ENCODE peak calls at places on chromosomes 16 and 17, in eight cellular contexts. One of them, this sample, is unnamed.

GRCh38 chr16:51313204-51313603 is 162.1 kb upstream of the SALL1 start:
- DNase-seq in stomach: no peak
- DNase-seq in body of pancreas: no peak
- DNase-seq in transverse colon: no peak
- DNase-seq in heart left ventricle: no peak
- DNase-seq in IMR-90: no peak
- DNase-seq in uterus: no peak
- DNase-seq in adrenal gland: no peak
- DNase-seq in this sample: no peak

GRCh38 chr16:53369921-53370320 is 64.3 kb upstream of the RBL2 start:
- DNase-seq in heart left ventricle: no peak
- DNase-seq in stomach: no peak
- DNase-seq in uterus: no peak
- DNase-seq in body of pancreas: no peak
- DNase-seq in adrenal gland: no peak
- DNase-seq in transverse colon: no peak
- DNase-seq in IMR-90: peak; percentile 22
- DNase-seq in this sample: no peak

GRCh38 chr17:43006639-43007551 is at the start of gene IFI35:
- DNase-seq in stomach: peak; percentile 90
- DNase-seq in uterus: peak; percentile 87
- DNase-seq in body of pancreas: peak; percentile 89
- DNase-seq in transverse colon: peak; percentile 93
- DNase-seq in IMR-90: peak; percentile 82
- DNase-seq in adrenal gland: peak; percentile 92
- DNase-seq in heart left ventricle: peak; percentile 89
- DNase-seq in this sample: peak; percentile 95

GRCh38 chr17:65278050-65278819 is 141.1 kb downstream of the RGS9 start:
- DNase-seq in heart left ventricle: peak; percentile 17
- DNase-seq in adrenal gland: peak; percentile 50
- DNase-seq in uterus: peak; percentile 24
- DNase-seq in body of pancreas: peak; percentile 58
- DNase-seq in stomach: peak; percentile 63
- DNase-seq in transverse colon: peak; percentile 72
- DNase-seq in IMR-90: peak; percentile 62
- DNase-seq in this sample: no peak

GRCh38 chr16:81896902-81897301 is 114.4 kb downstream of the SDR42E1 start:
- DNase-seq in heart left ventricle: no peak
- DNase-seq in IMR-90: no peak
- DNase-seq in adrenal gland: no peak
- DNase-seq in stomach: no peak
- DNase-seq in uterus: no peak
- DNase-seq in body of pancreas: no peak
- DNase-seq in transverse colon: no peak
- DNase-seq in this sample: no peak

GRCh38 chr17:82219083-82219482 is 6.4 kb upstream of the CCDC57 start:
- DNase-seq in stomach: no peak
- DNase-seq in transverse colon: no peak
- DNase-seq in uterus: no peak
- DNase-seq in heart left ventricle: no peak
- DNase-seq in adrenal gland: no peak
- DNase-seq in IMR-90: no peak
- DNase-seq in body of pancreas: no peak
- DNase-seq in this sample: peak; percentile 80

GRCh38 chr16:10831899-10832886 is 13.6 kb upstream of the TVP23A start:
- DNase-seq in heart left ventricle: no peak
- DNase-seq in IMR-90: no peak
- DNase-seq in adrenal gland: no peak
- DNase-seq in body of pancreas: no peak
- DNase-seq in transverse colon: no peak
- DNase-seq in uterus: no peak
- DNase-seq in stomach: no peak
- DNase-seq in this sample: peak; percentile 19

GRCh38 chr16:81627024-81627423 is 152.1 kb upstream of the PLCG2 start:
- DNase-seq in IMR-90: peak; percentile 68
- DNase-seq in heart left ventricle: no peak
- DNase-seq in uterus: no peak
- DNase-seq in adrenal gland: no peak
- DNase-seq in stomach: no peak
- DNase-seq in body of pancreas: no peak
- DNase-seq in transverse colon: no peak
- DNase-seq in this sample: no peak

GRCh38 chr16:2026461-2027023 is at the start of gene NHERF2:
- DNase-seq in body of pancreas: peak; percentile 69
- DNase-seq in adrenal gland: no peak
- DNase-seq in transverse colon: peak; percentile 57
- DNase-seq in heart left ventricle: no peak
- DNase-seq in uterus: peak; percentile 48
- DNase-seq in stomach: peak; percentile 60
- DNase-seq in IMR-90: no peak
- DNase-seq in this sample: peak; percentile 77

GRCh38 chr17:56994009-56994792 is 16.3 kb downstream of the SCPEP1 start:
- DNase-seq in uterus: no peak
- DNase-seq in heart left ventricle: no peak
- DNase-seq in adrenal gland: no peak
- DNase-seq in transverse colon: no peak
- DNase-seq in stomach: no peak
- DNase-seq in IMR-90: peak; percentile 26
- DNase-seq in body of pancreas: no peak
- DNase-seq in this sample: no peak

GRCh38 chr16:78134944-78135619 is 35.6 kb downstream of the WWOX start:
- DNase-seq in IMR-90: no peak
- DNase-seq in heart left ventricle: no peak
- DNase-seq in body of pancreas: no peak
- DNase-seq in transverse colon: no peak
- DNase-seq in uterus: no peak
- DNase-seq in stomach: no peak
- DNase-seq in adrenal gland: no peak
- DNase-seq in this sample: no peak

GRCh38 chr16:18832613-18833012 is 31.3 kb upstream of the ARL6IP1 start:
- DNase-seq in stomach: no peak
- DNase-seq in IMR-90: no peak
- DNase-seq in uterus: no peak
- DNase-seq in adrenal gland: no peak
- DNase-seq in heart left ventricle: no peak
- DNase-seq in transverse colon: no peak
- DNase-seq in body of pancreas: no peak
- DNase-seq in this sample: no peak

GRCh38 chr17:74134991-74135390 is 68.5 kb upstream of the RPL38 start:
- DNase-seq in adrenal gland: no peak
- DNase-seq in heart left ventricle: no peak
- DNase-seq in body of pancreas: no peak
- DNase-seq in IMR-90: no peak
- DNase-seq in transverse colon: no peak
- DNase-seq in uterus: no peak
- DNase-seq in stomach: no peak
- DNase-seq in this sample: no peak

GRCh38 chr16:72983728-72984350 is 64.1 kb downstream of the ZFHX3 start:
- DNase-seq in transverse colon: no peak
- DNase-seq in heart left ventricle: no peak
- DNase-seq in uterus: no peak
- DNase-seq in IMR-90: no peak
- DNase-seq in body of pancreas: no peak
- DNase-seq in stomach: peak; percentile 54
- DNase-seq in adrenal gland: no peak
- DNase-seq in this sample: no peak

GRCh38 chr17:1012823-1013728 is 16.1 kb downstream of the TIMM22 start:
- DNase-seq in heart left ventricle: no peak
- DNase-seq in adrenal gland: no peak
- DNase-seq in uterus: no peak
- DNase-seq in body of pancreas: no peak
- DNase-seq in transverse colon: no peak
- DNase-seq in stomach: no peak
- DNase-seq in IMR-90: no peak
- DNase-seq in this sample: peak; percentile 58

GRCh38 chr16:60641067-60641466 is 1395.2 kb downstream of the CDH8 start:
- DNase-seq in uterus: no peak
- DNase-seq in transverse colon: no peak
- DNase-seq in stomach: no peak
- DNase-seq in adrenal gland: no peak
- DNase-seq in IMR-90: no peak
- DNase-seq in body of pancreas: no peak
- DNase-seq in heart left ventricle: no peak
- DNase-seq in this sample: no peak
- H3K4me3 ChIP-seq in uterus: no peak overlapping the region
- H3K4me3 ChIP-seq in transverse colon: no peak overlapping the region
- H3K4me3 ChIP-seq in stomach: no peak overlapping the region
- H3K4me3 ChIP-seq in adrenal gland: no peak overlapping the region
- H3K4me3 ChIP-seq in IMR-90: no peak overlapping the region
- H3K4me3 ChIP-seq in body of pancreas: no peak overlapping the region
- H3K4me3 ChIP-seq in heart left ventricle: no peak overlapping the region
- H3K4me3 ChIP-seq in this sample: no peak overlapping the region

GRCh38 chr17:8822401-8823035 is 23.4 kb upstream of the MFSD6L start:
- DNase-seq in stomach: no peak
- DNase-seq in uterus: no peak
- DNase-seq in body of pancreas: no peak
- DNase-seq in heart left ventricle: no peak
- DNase-seq in transverse colon: no peak
- DNase-seq in IMR-90: no peak
- DNase-seq in adrenal gland: no peak
- DNase-seq in this sample: no peak

GRCh38 chr17:8820311-8821010 is 21.3 kb upstream of the MFSD6L start:
- DNase-seq in IMR-90: no peak
- DNase-seq in stomach: no peak
- DNase-seq in heart left ventricle: no peak
- DNase-seq in adrenal gland: no peak
- DNase-seq in transverse colon: no peak
- DNase-seq in body of pancreas: no peak
- DNase-seq in uterus: no peak
- DNase-seq in this sample: no peak

GRCh38 chr17:8818047-8818446 is 18.9 kb upstream of the MFSD6L start:
- DNase-seq in stomach: no peak
- DNase-seq in heart left ventricle: no peak
- DNase-seq in body of pancreas: no peak
- DNase-seq in IMR-90: no peak
- DNase-seq in uterus: no peak
- DNase-seq in adrenal gland: no peak
- DNase-seq in transverse colon: no peak
- DNase-seq in this sample: no peak

GRCh38 chr17:8821446-8822105 is 22.4 kb upstream of the MFSD6L start:
- DNase-seq in body of pancreas: no peak
- DNase-seq in adrenal gland: no peak
- DNase-seq in heart left ventricle: no peak
- DNase-seq in uterus: no peak
- DNase-seq in transverse colon: no peak
- DNase-seq in stomach: no peak
- DNase-seq in IMR-90: no peak
- DNase-seq in this sample: no peak

DNA sequence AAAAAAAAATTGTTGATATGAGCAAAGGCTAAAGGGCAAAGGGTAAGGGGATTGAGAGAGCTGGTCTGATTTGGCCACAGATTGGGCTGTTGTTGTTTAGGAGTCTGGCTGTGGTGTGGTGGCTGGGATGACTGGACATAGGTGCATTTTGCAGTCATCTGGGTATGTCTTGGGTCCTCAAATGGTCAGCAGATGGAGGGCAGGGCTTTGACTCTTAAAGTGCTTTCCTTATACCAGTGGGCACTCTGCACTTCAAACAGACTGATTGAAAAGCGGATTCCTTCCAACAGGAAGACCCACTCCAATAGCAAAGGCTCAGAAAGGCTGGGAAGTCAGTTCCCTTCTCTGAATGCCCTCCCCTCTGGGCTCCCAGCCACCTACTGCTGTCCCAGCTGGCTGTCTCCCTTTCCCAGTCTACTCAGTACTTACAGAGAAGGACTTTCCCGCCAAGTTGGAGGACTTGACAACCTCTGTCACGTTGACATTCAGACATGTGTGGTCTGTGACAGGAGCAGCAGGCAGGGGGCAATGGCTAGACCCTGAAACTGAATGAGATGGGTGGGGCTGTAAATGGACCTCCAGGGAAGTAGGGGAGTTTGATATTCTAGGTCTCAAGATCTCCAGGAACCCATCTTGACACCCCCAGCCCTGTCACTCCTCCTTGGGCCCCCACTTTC is 19.6 kb upstream of the MFSD6L start:
- DNase-seq in IMR-90: no peak
- DNase-seq in transverse colon: no peak
- DNase-seq in body of pancreas: no peak
- DNase-seq in uterus: no peak
- DNase-seq in adrenal gland: no peak
- DNase-seq in stomach: no peak
- DNase-seq in heart left ventricle: no peak
- DNase-seq in this sample: no peak
- TF ChIP-seq POLR2A in IMR-90: no peak
- TF ChIP-seq POLR2A in transverse colon: no peak
- TF ChIP-seq POLR2A in body of pancreas: no peak
- TF ChIP-seq POLR2A in uterus: no peak
- TF ChIP-seq POLR2A in adrenal gland: no peak
- TF ChIP-seq POLR2A in stomach: no peak
- TF ChIP-seq POLR2A in heart left ventricle: no peak
- TF ChIP-seq POLR2A in this sample: no peak

GRCh38 chr17:49388290-49388640 is 26.2 kb upstream of the ZNF652 start:
- DNase-seq in transverse colon: peak; percentile 23
- DNase-seq in IMR-90: no peak
- DNase-seq in body of pancreas: no peak
- DNase-seq in adrenal gland: no peak
- DNase-seq in stomach: no peak
- DNase-seq in heart left ventricle: no peak
- DNase-seq in uterus: no peak
- DNase-seq in this sample: no peak
- H3K4me3 ChIP-seq in transverse colon: no peak overlapping the region
- H3K4me3 ChIP-seq in IMR-90: no peak overlapping the region
- H3K4me3 ChIP-seq in body of pancreas: no peak overlapping the region
- H3K4me3 ChIP-seq in adrenal gland: no peak overlapping the region
- H3K4me3 ChIP-seq in stomach: no peak overlapping the region
- H3K4me3 ChIP-seq in heart left ventricle: peak overlapping the region; percentile 8
- H3K4me3 ChIP-seq in uterus: no peak overlapping the region
- H3K4me3 ChIP-seq in this sample: no peak overlapping the region

DNA sequence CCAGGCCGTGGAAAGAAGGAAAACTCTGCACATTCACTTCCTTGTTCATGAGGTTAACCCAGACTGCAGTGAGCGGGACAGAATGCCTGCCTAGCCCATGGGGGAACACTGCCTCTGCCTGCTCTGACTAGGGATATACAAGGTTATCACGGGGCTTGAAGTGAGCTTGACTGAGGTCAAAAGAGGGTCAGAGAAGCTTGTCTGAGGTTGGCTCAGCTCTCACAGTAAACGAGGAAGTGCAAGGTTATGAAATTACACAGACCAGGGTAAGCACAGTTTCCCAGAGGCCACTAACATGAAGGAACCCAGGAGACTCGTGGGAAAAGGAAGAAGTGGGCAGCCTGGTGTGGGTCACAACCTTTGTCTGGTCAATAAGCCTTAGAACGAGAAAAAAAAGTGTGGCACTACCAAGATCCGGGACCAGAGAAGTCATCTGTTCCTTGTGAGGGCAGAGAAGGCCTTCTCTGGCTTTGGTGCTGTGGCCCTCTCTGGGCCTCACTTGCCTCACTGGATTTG is 28.8 kb downstream of the HIC1 start:
- DNase-seq in transverse colon: peak; percentile 44
- DNase-seq in stomach: no peak
- DNase-seq in uterus: no peak
- DNase-seq in heart left ventricle: no peak
- DNase-seq in body of pancreas: no peak
- DNase-seq in IMR-90: no peak
- DNase-seq in adrenal gland: peak; percentile 63
- DNase-seq in this sample: no peak
- TF ChIP-seq POLR2A in transverse colon: no peak
- TF ChIP-seq POLR2A in stomach: no peak
- TF ChIP-seq POLR2A in uterus: no peak
- TF ChIP-seq POLR2A in heart left ventricle: no peak
- TF ChIP-seq POLR2A in body of pancreas: peak; percentile 15
- TF ChIP-seq POLR2A in IMR-90: no peak
- TF ChIP-seq POLR2A in adrenal gland: no peak
- TF ChIP-seq POLR2A in this sample: no peak

This sample was measured in spleen.